ENCODE peak calls at places on chromosomes 1 and 21, in six cellular contexts. One of them, this sample, is unnamed.

GRCh38 chr1:109910123-109910962 is at the start of gene CSF1:
- DNase-seq in heart left ventricle: peak; percentile 82
- DNase-seq in A549: peak; percentile 42
- DNase-seq in stomach: peak; percentile 77
- DNase-seq in breast epithelium: peak; percentile 67
- DNase-seq in spleen: peak; percentile 88
- DNase-seq in this sample: peak; percentile 90

GRCh38 chr21:25660233-25660632 is 21.2 kb downstream of the JAM2 start:
- DNase-seq in heart left ventricle: no peak
- DNase-seq in A549: no peak
- DNase-seq in stomach: no peak
- DNase-seq in breast epithelium: no peak
- DNase-seq in spleen: no peak
- DNase-seq in this sample: no peak

GRCh38 chr1:109751531-109752260 is 10.9 kb upstream of the GSTM3 start:
- DNase-seq in heart left ventricle: no peak
- DNase-seq in A549: no peak
- DNase-seq in stomach: no peak
- DNase-seq in breast epithelium: no peak
- DNase-seq in spleen: peak; percentile 39
- DNase-seq in this sample: no peak

GRCh38 chr1:102941364-102941947 is 166.9 kb downstream of the COL11A1 start:
- DNase-seq in heart left ventricle: no peak
- DNase-seq in A549: no peak
- DNase-seq in stomach: no peak
- DNase-seq in breast epithelium: no peak
- DNase-seq in spleen: no peak
- DNase-seq in this sample: no peak

GRCh38 chr1:183806086-183806485 is 1.2 kb downstream of the RGL1 start:
- DNase-seq in heart left ventricle: no peak
- DNase-seq in A549: no peak
- DNase-seq in stomach: no peak
- DNase-seq in breast epithelium: no peak
- DNase-seq in spleen: no peak
- DNase-seq in this sample: no peak

GRCh38 chr1:46221749-46222148 is 18.6 kb downstream of the LURAP1 start:
- DNase-seq in heart left ventricle: no peak
- DNase-seq in A549: no peak
- DNase-seq in stomach: no peak
- DNase-seq in breast epithelium: no peak
- DNase-seq in spleen: no peak
- DNase-seq in this sample: no peak

GRCh38 chr1:167720965-167721616 is 691 bp upstream of the MPZL1 start:
- DNase-seq in heart left ventricle: peak; percentile 45
- DNase-seq in A549: peak; percentile 60
- DNase-seq in stomach: peak; percentile 52
- DNase-seq in breast epithelium: no peak
- DNase-seq in spleen: no peak
- DNase-seq in this sample: peak; percentile 21

GRCh38 chr1:235556807-235557206 is 52.6 kb upstream of the B3GALNT2 start:
- DNase-seq in heart left ventricle: no peak
- DNase-seq in A549: no peak
- DNase-seq in stomach: no peak
- DNase-seq in breast epithelium: no peak
- DNase-seq in spleen: no peak
- DNase-seq in this sample: no peak

GRCh38 chr1:180365039-180365438 is 135.0 kb downstream of the LHX4 start:
- DNase-seq in heart left ventricle: no peak
- DNase-seq in A549: no peak
- DNase-seq in stomach: no peak
- DNase-seq in breast epithelium: no peak
- DNase-seq in spleen: no peak
- DNase-seq in this sample: no peak

GRCh38 chr1:236978740-236979139 is 25.5 kb downstream of the MT1HL1 start:
- DNase-seq in heart left ventricle: no peak
- DNase-seq in A549: no peak
- DNase-seq in stomach: no peak
- DNase-seq in breast epithelium: no peak
- DNase-seq in spleen: no peak
- DNase-seq in this sample: no peak

GRCh38 chr1:27727126-27727525 is 1.4 kb downstream of the FAM76A start:
- DNase-seq in heart left ventricle: no peak
- DNase-seq in A549: no peak
- DNase-seq in stomach: no peak
- DNase-seq in breast epithelium: no peak
- DNase-seq in spleen: no peak
- DNase-seq in this sample: no peak

GRCh38 chr1:45370575-45370974 is 30.3 kb upstream of the MUTYH start:
- DNase-seq in heart left ventricle: no peak
- DNase-seq in A549: no peak
- DNase-seq in stomach: no peak
- DNase-seq in breast epithelium: no peak
- DNase-seq in spleen: no peak
- DNase-seq in this sample: no peak

GRCh38 chr1:7387053-7387861 is 383.8 kb upstream of the VAMP3 start:
- DNase-seq in heart left ventricle: peak; percentile 6
- DNase-seq in A549: no peak
- DNase-seq in stomach: peak; percentile 20
- DNase-seq in breast epithelium: peak; percentile 27
- DNase-seq in spleen: peak; percentile 47
- DNase-seq in this sample: no peak

GRCh38 chr1:46064708-46065107 is 67.7 kb downstream of the PIK3R3 start:
- DNase-seq in heart left ventricle: no peak
- DNase-seq in A549: no peak
- DNase-seq in stomach: no peak
- DNase-seq in breast epithelium: no peak
- DNase-seq in spleen: no peak
- DNase-seq in this sample: no peak

GRCh38 chr1:205575294-205575885 is 56.4 kb downstream of the ELK4 start:
- DNase-seq in heart left ventricle: peak; percentile 9
- DNase-seq in A549: no peak
- DNase-seq in stomach: peak; percentile 30
- DNase-seq in breast epithelium: no peak
- DNase-seq in spleen: no peak
- DNase-seq in this sample: no peak

GRCh38 chr1:145997156-145998023 is 1.0 kb upstream of the TXNIP start:
- DNase-seq in heart left ventricle: peak; percentile 48
- DNase-seq in A549: no peak
- DNase-seq in stomach: peak; percentile 53
- DNase-seq in breast epithelium: no peak
- DNase-seq in spleen: peak; percentile 93
- DNase-seq in this sample: peak; percentile 54

GRCh38 chr1:184596950-184597651 is 157.6 kb downstream of the EDEM3 start:
- DNase-seq in heart left ventricle: no peak
- DNase-seq in A549: no peak
- DNase-seq in stomach: no peak
- DNase-seq in breast epithelium: no peak
- DNase-seq in spleen: no peak
- DNase-seq in this sample: no peak

GRCh38 chr1:59699227-59699847 is 115.4 kb upstream of the HOOK1 start:
- DNase-seq in heart left ventricle: no peak
- DNase-seq in A549: peak; percentile 30
- DNase-seq in stomach: no peak
- DNase-seq in breast epithelium: no peak
- DNase-seq in spleen: no peak
- DNase-seq in this sample: no peak

GRCh38 chr1:53295746-53296722 is 31.8 kb downstream of the LRP8 start:
- DNase-seq in heart left ventricle: no peak
- DNase-seq in A549: no peak
- DNase-seq in stomach: no peak
- DNase-seq in breast epithelium: no peak
- DNase-seq in spleen: no peak
- DNase-seq in this sample: no peak

GRCh38 chr1:88330201-88330600 is 353.9 kb upstream of the PKN2 start:
- DNase-seq in heart left ventricle: no peak
- DNase-seq in A549: no peak
- DNase-seq in stomach: no peak
- DNase-seq in breast epithelium: no peak
- DNase-seq in spleen: no peak
- DNase-seq in this sample: no peak

GRCh38 chr1:147475488-147475887 is 65.8 kb upstream of the BCL9 start:
- DNase-seq in heart left ventricle: no peak
- DNase-seq in A549: no peak
- DNase-seq in stomach: no peak
- DNase-seq in breast epithelium: no peak
- DNase-seq in spleen: no peak
- DNase-seq in this sample: no peak

GRCh38 chr1:233704882-233705723 is 91.2 kb downstream of the KCNK1 start:
- DNase-seq in heart left ventricle: no peak
- DNase-seq in A549: no peak
- DNase-seq in stomach: no peak
- DNase-seq in breast epithelium: no peak
- DNase-seq in spleen: no peak
- DNase-seq in this sample: no peak

GRCh38 chr1:153679337-153680119 is 1.0 kb downstream of the NPR1 start:
- DNase-seq in heart left ventricle: no peak
- DNase-seq in A549: no peak
- DNase-seq in stomach: no peak
- DNase-seq in breast epithelium: no peak
- DNase-seq in spleen: peak; percentile 75
- DNase-seq in this sample: peak; percentile 40

GRCh38 chr1:27668808-27669723 is 2.9 kb downstream of the IFI6 start:
- DNase-seq in heart left ventricle: peak; percentile 80
- DNase-seq in A549: peak; percentile 55
- DNase-seq in stomach: peak; percentile 86
- DNase-seq in breast epithelium: peak; percentile 87
- DNase-seq in spleen: peak; percentile 96
- DNase-seq in this sample: peak; percentile 78

GRCh38 chr1:83970119-83970518 is 28.8 kb downstream of the TTLL7 start:
- DNase-seq in heart left ventricle: no peak
- DNase-seq in A549: no peak
- DNase-seq in stomach: no peak
- DNase-seq in breast epithelium: no peak
- DNase-seq in spleen: no peak
- DNase-seq in this sample: no peak

GRCh38 chr1:84319662-84320061 is 18.2 kb downstream of the SAMD13 start:
- DNase-seq in heart left ventricle: no peak
- DNase-seq in A549: no peak
- DNase-seq in stomach: no peak
- DNase-seq in breast epithelium: no peak
- DNase-seq in spleen: no peak
- DNase-seq in this sample: no peak

GRCh38 chr1:204358605-204359004 is 1.1 kb downstream of the PLEKHA6 start:
- DNase-seq in heart left ventricle: no peak
- DNase-seq in A549: no peak
- DNase-seq in stomach: no peak
- DNase-seq in breast epithelium: no peak
- DNase-seq in spleen: no peak
- DNase-seq in this sample: no peak

DNA sequence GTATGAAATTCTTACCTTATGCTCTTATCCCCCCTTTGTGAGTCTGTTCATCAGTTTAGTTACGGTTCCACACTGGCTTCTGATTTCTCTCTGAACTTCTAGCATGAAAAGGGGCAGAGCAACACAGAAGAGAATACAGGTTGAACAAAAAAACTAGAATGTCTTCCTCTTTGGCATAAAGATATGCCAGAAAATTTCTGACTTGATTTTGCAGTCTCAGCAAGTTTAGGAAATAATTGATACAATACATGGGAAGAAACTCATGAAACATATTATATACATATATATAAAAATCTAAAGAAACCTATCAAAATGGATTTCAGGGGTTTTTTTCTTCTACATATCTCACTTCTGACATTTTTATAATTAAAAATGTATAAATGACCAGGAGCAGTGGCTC is 27.0 kb downstream of the SH3GLB1 start:
- DNase-seq in heart left ventricle: no peak
- DNase-seq in A549: no peak
- DNase-seq in stomach: no peak
- DNase-seq in breast epithelium: no peak
- DNase-seq in spleen: no peak
- DNase-seq in this sample: no peak
- H3K4me3 ChIP-seq in heart left ventricle: no peak overlapping the region
- H3K4me3 ChIP-seq in A549: no peak overlapping the region
- H3K4me3 ChIP-seq in stomach: no peak overlapping the region
- H3K4me3 ChIP-seq in breast epithelium: no peak overlapping the region
- H3K4me3 ChIP-seq in spleen: no peak overlapping the region
- H3K4me3 ChIP-seq in this sample: no peak overlapping the region

DNA sequence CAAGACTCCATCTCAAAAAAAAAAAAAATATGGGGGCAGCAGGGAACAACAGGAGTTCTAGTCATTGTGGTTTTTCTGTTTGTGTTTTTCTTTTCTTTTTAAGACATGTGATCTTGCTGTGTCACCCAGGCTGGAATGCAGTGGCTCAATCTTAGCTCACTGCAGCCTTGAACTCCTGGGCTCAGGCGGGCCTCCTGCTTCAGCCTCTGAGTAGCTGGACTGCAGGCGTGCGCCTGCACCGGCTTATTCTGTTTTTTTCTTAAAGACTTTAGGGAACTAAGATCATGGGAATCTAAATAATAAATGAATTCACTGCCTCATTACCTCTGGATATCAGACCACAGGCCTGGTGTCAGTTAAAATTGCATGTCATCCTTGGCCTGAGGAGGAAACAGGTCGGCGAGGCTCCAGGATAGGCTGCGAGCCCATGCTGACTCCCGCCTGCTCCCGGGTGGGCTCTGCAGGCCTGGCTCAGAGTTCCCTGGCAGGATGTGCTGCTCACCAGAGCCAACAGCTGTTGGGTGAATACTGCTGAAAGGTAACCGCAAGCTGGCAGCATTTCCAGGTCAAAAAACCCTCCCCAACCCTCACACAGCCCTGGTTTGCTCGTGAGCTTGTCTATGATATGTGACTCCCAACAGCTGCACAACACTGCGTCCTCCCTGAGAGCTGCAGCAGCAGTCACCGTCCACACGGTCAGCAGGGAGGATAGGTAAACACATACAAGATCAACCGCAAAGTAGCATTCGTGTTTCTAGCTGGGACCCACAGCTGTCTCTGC is 58.1 kb downstream of the SCCPDH start:
- DNase-seq in heart left ventricle: peak; percentile 59
- DNase-seq in A549: no peak
- DNase-seq in stomach: no peak
- DNase-seq in breast epithelium: no peak
- DNase-seq in spleen: no peak
- DNase-seq in this sample: no peak
- TF ChIP-seq POLR2A in heart left ventricle: no peak
- TF ChIP-seq POLR2A in A549: no peak
- TF ChIP-seq POLR2A in stomach: no peak
- TF ChIP-seq POLR2A in breast epithelium: no peak
- TF ChIP-seq POLR2A in spleen: no peak
- TF ChIP-seq POLR2A in this sample: no peak

GRCh38 chr1:97743129-97743528 is 177.7 kb downstream of the DPYD start:
- DNase-seq in heart left ventricle: no peak
- DNase-seq in A549: no peak
- DNase-seq in stomach: no peak
- DNase-seq in breast epithelium: no peak
- DNase-seq in spleen: no peak
- DNase-seq in this sample: no peak

GRCh38 chr1:97740891-97741290 is 179.9 kb downstream of the DPYD start:
- DNase-seq in heart left ventricle: no peak
- DNase-seq in A549: no peak
- DNase-seq in stomach: no peak
- DNase-seq in breast epithelium: no peak
- DNase-seq in spleen: no peak
- DNase-seq in this sample: no peak

GRCh38 chr1:97745912-97746311 is 174.9 kb downstream of the DPYD start:
- DNase-seq in heart left ventricle: no peak
- DNase-seq in A549: no peak
- DNase-seq in stomach: no peak
- DNase-seq in breast epithelium: no peak
- DNase-seq in spleen: no peak
- DNase-seq in this sample: no peak
- H3K4me3 ChIP-seq in heart left ventricle: no peak overlapping the region
- H3K4me3 ChIP-seq in A549: no peak overlapping the region
- H3K4me3 ChIP-seq in stomach: no peak overlapping the region
- H3K4me3 ChIP-seq in breast epithelium: no peak overlapping the region
- H3K4me3 ChIP-seq in spleen: no peak overlapping the region
- H3K4me3 ChIP-seq in this sample: no peak overlapping the region

GRCh38 chr21:33403128-33403785 is at the start of gene IFNGR2:
- DNase-seq in heart left ventricle: peak; percentile 58
- DNase-seq in A549: no peak
- DNase-seq in stomach: peak; percentile 43
- DNase-seq in breast epithelium: no peak
- DNase-seq in spleen: peak; percentile 93
- DNase-seq in this sample: no peak
- TF ChIP-seq POLR2A in heart left ventricle: no peak
- TF ChIP-seq POLR2A in A549: peak; percentile 26
- TF ChIP-seq POLR2A in stomach: no peak
- TF ChIP-seq POLR2A in breast epithelium: no peak
- TF ChIP-seq POLR2A in spleen: no peak
- TF ChIP-seq POLR2A in this sample: no peak